ENCODE peak calls at places on chromosomes 13 and 19, in seven cellular contexts. E is stimulated activated CD8-positive, alpha-beta memory T cell treated with anti-CD3 and anti-CD28 coated beads, Interleukin-4, amount 100 ng/mL, for 1 hour; G is activated CD4-positive, alpha-beta T cell treated with anti-CD3 and anti-CD28 coated beads, Interleukin-2, amount 50 U/mL, for 1 hour; L is stimulated activated CD4-positive, alpha-beta T cell treated with anti-CD3 and anti-CD28 coated beads, TNF-alpha, amount 100 ng/mL, for 24 hours; H is AML-193; J is AG04450; C is tibial nerve. W is an unnamed sample.

GRCh38 chr19:1134431-1134830 is 30.6 kb downstream of the GPX4 start:
- DNase-seq in C (no peak), G (no peak), E (no peak), L (no peak), J (no peak), H (no peak), W (no peak)

GRCh38 chr13:90502143-90502542 is 845.3 kb upstream of the MIR17HG start:
- DNase-seq in E (no peak), G (no peak), L (no peak), C (no peak), J (no peak), H (no peak), W (no peak)

GRCh38 chr13:71285700-71286099 is 581.3 kb downstream of the DACH1 start:
- DNase-seq in E (no peak), H (no peak), C (no peak), J (no peak), G (no peak), L (no peak), W (no peak)

GRCh38 chr19:50292216-50292827 is 36.9 kb downstream of the KCNC3 start:
- DNase-seq in H (no peak), C (no peak), J (no peak), L (no peak), E (no peak), G (no peak), W (no peak)

GRCh38 chr13:45872574-45872973 is 21.0 kb upstream of the SIAH3 start:
- DNase-seq in H (no peak), E (no peak), L (no peak), J (no peak), C (no peak), G (no peak), W (no peak)

GRCh38 chr19:17654993-17655392 is 33.2 kb downstream of the UNC13A start:
- DNase-seq in H (no peak), C (no peak), G (no peak), J (no peak), E (no peak), L (no peak), W (no peak)

GRCh38 chr19:292951-293350 is 1.7 kb upstream of the PLPP2 start:
- DNase-seq in J (no peak), C (no peak), H (no peak), G (no peak), E (no peak), L (no peak), W (no peak)

GRCh38 chr13:97250560-97250959 is 28.4 kb downstream of the MBNL2 start:
- DNase-seq in H (no peak), L (no peak), G (no peak), C (no peak), E (no peak), J (no peak), W (no peak)

GRCh38 chr13:33296793-33297425 is 11.4 kb upstream of the STARD13 start:
- DNase-seq in J (no peak), L (no peak), C (no peak), H (no peak), E (no peak), G (no peak), W (no peak)

GRCh38 chr19:46753420-46754155 is 7.3 kb upstream of the STRN4 start:
- DNase-seq in G (peak; percentile 72), J (no peak), C (no peak), L (no peak), H (peak; percentile 50), E (peak; percentile 37), W (peak; percentile 51)

GRCh38 chr13:49374585-49375290 is 69.1 kb downstream of the CAB39L start:
- DNase-seq in E (no peak), H (no peak), G (no peak), J (peak; percentile 6), L (no peak), C (no peak), W (no peak)

GRCh38 chr13:46831588-46832194 is 34.7 kb upstream of the ESD start:
- DNase-seq in G (peak; percentile 4), E (no peak), C (no peak), L (no peak), H (peak; percentile 57), J (peak; percentile 15), W (peak; percentile 34)

GRCh38 chr13:107873908-107874307 is 341.4 kb downstream of the LIG4 start:
- DNase-seq in G (no peak), E (no peak), H (no peak), J (no peak), C (no peak), L (no peak), W (no peak)

GRCh38 chr19:21094347-21095025 is 12.5 kb downstream of the ZNF714 start:
- DNase-seq in L (no peak), C (no peak), J (no peak), H (no peak), G (no peak), E (no peak), W (no peak)

GRCh38 chr13:41568143-41568989 is 111.0 kb downstream of the RGCC start:
- DNase-seq in J (no peak), E (no peak), G (no peak), H (no peak), C (no peak), L (no peak), W (no peak)

GRCh38 chr13:39538826-39539555 is 64.0 kb downstream of the LHFPL6 start:
- DNase-seq in H (no peak), J (peak; percentile 38), L (no peak), C (no peak), E (no peak), G (no peak), W (no peak)

GRCh38 chr19:1068111-1069001 is 1.4 kb downstream of the ARHGAP45 start:
- DNase-seq in E (peak; percentile 57), H (peak; percentile 49), C (no peak), L (no peak), J (no peak), G (peak; percentile 68), W (no peak)

GRCh38 chr19:49391581-49392399 is 3.7 kb downstream of the KASH5 start:
- DNase-seq in J (peak; percentile 20), G (peak; percentile 80), H (peak; percentile 71), L (peak; percentile 54), C (peak; percentile 65), E (peak; percentile 66), W (peak; percentile 76)

GRCh38 chr13:87536499-87536898 is 134.7 kb upstream of the SLITRK5 start:
- DNase-seq in G (no peak), E (no peak), H (no peak), L (no peak), J (no peak), C (no peak), W (no peak)

GRCh38 chr19:35352448-35353304 is 5.0 kb downstream of the FFAR1 start:
- DNase-seq in E (peak; percentile 44), G (peak; percentile 65), H (peak; percentile 50), L (peak; percentile 50), C (no peak), J (peak; percentile 21), W (peak; percentile 70)

GRCh38 chr13:112968380-112968909 is 569 bp upstream of the MCF2L start:
- DNase-seq in L (peak; percentile 3), E (no peak), J (no peak), G (peak; percentile 51), H (no peak), C (no peak), W (peak; percentile 57)

GRCh38 chr13:46303743-46304385 is 83.2 kb downstream of the RUBCNL start:
- DNase-seq in H (peak; percentile 76), J (no peak), E (no peak), G (no peak), L (no peak), C (no peak), W (no peak)

GRCh38 chr19:17564783-17565182 is 9.3 kb downstream of the COLGALT1 start:
- DNase-seq in C (no peak), L (no peak), G (no peak), J (no peak), E (no peak), H (no peak), W (no peak)

GRCh38 chr19:39544201-39544903 is 4.4 kb upstream of the EID2 start:
- DNase-seq in C (no peak), G (no peak), E (no peak), L (no peak), J (no peak), H (no peak), W (no peak)

GRCh38 chr19:4910594-4911273 is 1.4 kb downstream of the UHRF1 start:
- DNase-seq in J (no peak), E (no peak), H (peak; percentile 70), L (no peak), G (no peak), C (no peak), W (no peak)

GRCh38 chr13:86006317-86006716 is 207.1 kb upstream of the SLITRK6 start:
- DNase-seq in L (no peak), C (no peak), J (no peak), E (no peak), G (no peak), H (no peak), W (no peak)

GRCh38 chr19:38691938-38692457 is 44.5 kb downstream of the ACTN4 start:
- DNase-seq in G (no peak), L (no peak), J (peak; percentile 55), E (no peak), H (no peak), C (no peak), W (peak; percentile 69)